ENCODE peak calls at places on chromosomes 5 and 9, in five cellular contexts. L, T, I, F and X are unnamed samples.

GRCh38 chr9:109381011-109381729 is 60.3 kb upstream of the EPB41L4B start:
- DNase-seq in I (no peak), L (no peak), T (peak), F (no peak), X (no peak)

GRCh38 chr5:4947106-4947505 is 193.0 kb upstream of the ADAMTS16 start:
- DNase-seq in L (no peak), I (no peak), T (no peak), F (no peak), X (no peak)

GRCh38 chr9:6090272-6090671 is 74.8 kb upstream of the RANBP6 start:
- DNase-seq in F (no peak), T (no peak), L (no peak), I (peak), X (no peak)

GRCh38 chr9:107587175-107587963 is 97.8 kb upstream of the KLF4 start:
- DNase-seq in I (no peak), L (no peak), F (no peak), T (no peak), X (no peak)

GRCh38 chr5:137442660-137443059 is 56.5 kb downstream of the SPOCK1 start:
- DNase-seq in I (no peak), F (no peak), T (no peak), L (no peak), X (no peak)

GRCh38 chr9:138053996-138054752 is 176.6 kb downstream of the CACNA1B start:
- DNase-seq in I (peak), L (no peak), F (no peak), T (no peak), X (no peak)

GRCh38 chr9:133262226-133262625 is 12.8 kb downstream of the ABO start:
- DNase-seq in T (no peak), F (no peak), L (no peak), I (no peak), X (no peak)

GRCh38 chr5:99248066-99248465 is 319.3 kb upstream of the CHD1 start:
- DNase-seq in T (no peak), L (no peak), I (no peak), F (no peak), X (no peak)

GRCh38 chr5:84603557-84604185 is 219.0 kb upstream of the EDIL3 start:
- DNase-seq in F (no peak), L (peak), I (no peak), T (peak), X (peak)

GRCh38 chr9:36392489-36392888 is 7.6 kb downstream of the RNF38 start:
- DNase-seq in L (peak), T (no peak), F (no peak), I (no peak), X (no peak)

GRCh38 chr9:134055981-134056461 is 11.8 kb downstream of the BRD3 start:
- DNase-seq in L (peak), T (peak), F (no peak), I (no peak), X (peak)

GRCh38 chr5:179152941-179153340 is 92.8 kb downstream of the ZNF354C start:
- DNase-seq in L (no peak), T (no peak), I (no peak), F (no peak), X (no peak)

GRCh38 chr9:113187935-113188595 is 33.0 kb downstream of the FKBP15 start:
- DNase-seq in L (peak), I (no peak), T (peak), F (no peak), X (peak)

GRCh38 chr5:35671516-35671915 is 53.9 kb downstream of the SPEF2 start:
- DNase-seq in T (no peak), L (no peak), F (no peak), I (no peak), X (peak)